ENCODE peak calls at places on chromosomes 11 and 22, in four cellular contexts. Y, R, O and A are unnamed samples.

GRCh38 chr11:59787255-59787588 is 23.4 kb downstream of the MRPL16 start:
- DNase-seq in Y (no peak), O (no peak), R (no peak), A (no peak)

GRCh38 chr11:103709366-103709765 is 327.1 kb upstream of the DDI1 start:
- DNase-seq in O (no peak), Y (no peak), R (no peak), A (no peak)

GRCh38 chr22:31173386-31174145 is 13.6 kb downstream of the RNF185 start:
- DNase-seq in O (no peak), Y (no peak), R (peak), A (peak)

GRCh38 chr22:22802346-22802970 is 85.2 kb upstream of the IGLL5 start:
- DNase-seq in R (no peak), Y (no peak), O (no peak), A (no peak)

GRCh38 chr22:47395481-47395880 is 633.0 kb downstream of the TBC1D22A start:
- DNase-seq in Y (no peak), R (no peak), O (no peak), A (no peak)

GRCh38 chr11:130159657-130160459 is at the start of gene ST14:
- DNase-seq in R (peak), Y (peak), O (peak), A (no peak)

GRCh38 chr11:61609970-61610347 is 29.1 kb upstream of the SYT7 start:
- DNase-seq in R (no peak), O (peak), Y (no peak), A (no peak)

GRCh38 chr11:94602430-94603372 is 35.5 kb downstream of the PIWIL4 start:
- DNase-seq in Y (no peak), R (peak), O (peak), A (no peak)

GRCh38 chr11:101390539-101390938 is 193.3 kb downstream of the TRPC6 start:
- DNase-seq in R (no peak), Y (no peak), O (peak), A (no peak)

GRCh38 chr22:27880778-27881394 is 38.2 kb downstream of the PITPNB start:
- DNase-seq in O (peak), R (peak), Y (peak), A (peak)

GRCh38 chr22:38921801-38922200 is 35.6 kb upstream of the APOBEC3A start:
- DNase-seq in O (no peak), Y (no peak), R (no peak), A (no peak)

GRCh38 chr11:419248-420005 is 4.6 kb upstream of the SIGIRR start:
- DNase-seq in R (no peak), O (no peak), Y (no peak), A (no peak)

GRCh38 chr11:61907871-61908729 is 9.3 kb downstream of the RAB3IL1 start:
- DNase-seq in Y (no peak), R (no peak), O (no peak), A (no peak)

GRCh38 chr11:2826679-2827056 is 58.9 kb downstream of the CDKN1C start:
- DNase-seq in O (no peak), R (no peak), Y (no peak), A (no peak)